ENCODE peak calls at places on chromosomes 2 and 18, in four cellular contexts. F, P, W and O are unnamed samples.

GRCh38 chr2:160407393-160408204 is 86.0 kb downstream of the RBMS1 start:
- DNase-seq in F (no peak), P (peak), W (no peak), O (peak)

GRCh38 chr2:160060297-160060696 is 2.1 kb downstream of the PLA2R1 start:
- DNase-seq in F (no peak), P (no peak), W (no peak), O (no peak)

GRCh38 chr18:55586841-55587240 is 1.2 kb downstream of the TCF4 start:
- DNase-seq in F (no peak), P (peak), W (no peak), O (no peak)

GRCh38 chr2:217650229-217650628 is 352.6 kb downstream of the TNS1 start:
- DNase-seq in F (no peak), P (no peak), W (no peak), O (no peak)

GRCh38 chr2:191643425-191643824 is 34.5 kb upstream of the NABP1 start:
- DNase-seq in F (no peak), P (no peak), W (no peak), O (no peak)

GRCh38 chr2:11582526-11583202 is 48.8 kb downstream of the GREB1 start:
- DNase-seq in F (no peak), P (peak), W (peak), O (peak)

GRCh38 chr2:8794923-8795825 is 42.2 kb downstream of the KIDINS220 start:
- DNase-seq in F (no peak), P (peak), W (no peak), O (no peak)

GRCh38 chr2:130852521-130853115 is 15.9 kb downstream of the ARHGEF4 start:
- DNase-seq in F (no peak), P (no peak), W (no peak), O (no peak)

GRCh38 chr2:44778671-44779476 is 162.6 kb upstream of the SIX3 start:
- DNase-seq in F (peak), P (no peak), W (no peak), O (no peak)

GRCh38 chr2:65661980-65662653 is 229.7 kb upstream of the SPRED2 start:
- DNase-seq in F (no peak), P (peak), W (no peak), O (no peak)

GRCh38 chr2:64404743-64405142 is 49.2 kb upstream of the LGALSL start:
- DNase-seq in F (no peak), P (no peak), W (no peak), O (peak)

GRCh38 chr2:109538551-109538950 is 75.2 kb downstream of the SEPTIN10 start:
- DNase-seq in F (no peak), P (no peak), W (no peak), O (no peak)

GRCh38 chr18:36601316-36601715 is 227.5 kb downstream of the TPGS2 start:
- DNase-seq in F (no peak), P (no peak), W (no peak), O (no peak)

GRCh38 chr2:20451346-20451745 is 4.5 kb downstream of the RHOB start:
- DNase-seq in F (no peak), P (peak), W (no peak), O (no peak)

GRCh38 chr2:1907849-1908533 is 163.7 kb upstream of the PXDN start:
- DNase-seq in F (no peak), P (no peak), W (no peak), O (no peak)

GRCh38 chr2:207161724-207162123 is 4.0 kb downstream of the KLF7 start:
- DNase-seq in F (no peak), P (peak), W (no peak), O (no peak)

GRCh38 chr2:197205590-197206215 is 104.9 kb downstream of the ANKRD44 start:
- DNase-seq in F (peak), P (no peak), W (no peak), O (no peak)

GRCh38 chr18:63890950-63891304 is 3.4 kb downstream of the SERPINB2 start:
- DNase-seq in F (no peak), P (peak), W (no peak), O (peak)

GRCh38 chr2:207282916-207283315 is 117.2 kb upstream of the KLF7 start:
- DNase-seq in F (no peak), P (no peak), W (no peak), O (no peak)

GRCh38 chr2:45052388-45052928 is 43.2 kb upstream of the SIX2 start:
- DNase-seq in F (no peak), P (no peak), W (no peak), O (no peak)

GRCh38 chr2:1942146-1942545 is 197.8 kb upstream of the PXDN start:
- DNase-seq in F (no peak), P (no peak), W (no peak), O (no peak)

GRCh38 chr2:128618642-128619041 is 300.0 kb upstream of the HS6ST1 start:
- DNase-seq in F (no peak), P (no peak), W (no peak), O (no peak)

GRCh38 chr18:23194150-23194968 is 59.1 kb downstream of the CABLES1 start:
- DNase-seq in F (no peak), P (peak), W (no peak), O (no peak)

GRCh38 chr2:163735692-163736432 is at the start of gene FIGN:
- DNase-seq in F (no peak), P (peak), W (peak), O (no peak)

GRCh38 chr2:203759692-203760365 is 53.4 kb downstream of the CD28 start:
- DNase-seq in F (no peak), P (peak), W (no peak), O (no peak)

GRCh38 chr2:197269173-197269572 is 41.4 kb downstream of the ANKRD44 start:
- DNase-seq in F (no peak), P (peak), W (no peak), O (no peak)

GRCh38 chr2:120395221-120395620 is 49.3 kb downstream of the INHBB start:
- DNase-seq in F (no peak), P (no peak), W (no peak), O (no peak)

GRCh38 chr2:136117391-136117841 is 533 bp downstream of the CXCR4 start:
- DNase-seq in F (no peak), P (peak), W (no peak), O (peak)

GRCh38 chr2:21819475-21819874 is 695.7 kb downstream of the TDRD15 start:
- DNase-seq in F (no peak), P (peak), W (no peak), O (no peak)
- TF ChIP-seq RFX5 in F (no peak), P (no peak), W (no peak), O (no peak)

GRCh38 chr2:180523629-180524340 is 456.6 kb upstream of the UBE2E3 start:
- DNase-seq in F (no peak), P (peak), W (no peak), O (no peak)
- TF ChIP-seq CHD1 in F (no peak), P (no peak), W (no peak), O (no peak)

DNA sequence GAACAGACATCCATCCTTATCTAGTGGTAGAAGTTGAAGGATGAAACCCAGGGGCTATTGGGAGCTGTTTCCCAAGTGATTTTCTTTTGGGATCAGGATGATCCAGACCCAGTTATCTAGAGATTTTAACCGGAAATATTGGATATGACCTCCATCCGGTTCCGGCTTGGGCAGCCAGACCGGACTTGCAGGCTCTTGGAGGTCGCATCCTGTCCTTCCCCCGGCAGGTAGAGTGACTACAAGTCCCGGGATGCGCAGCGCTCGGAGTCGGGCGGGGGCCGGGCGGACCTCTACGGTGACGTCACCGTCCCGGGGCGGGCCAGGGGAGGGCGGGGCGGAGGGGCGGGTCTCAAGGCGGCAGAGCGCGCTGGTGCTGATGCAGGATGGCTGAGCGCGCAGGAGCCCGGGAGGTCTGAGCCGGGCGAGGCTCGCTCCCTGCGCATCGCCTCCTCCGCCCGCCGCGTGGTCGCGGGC is at the start of gene KIF5C:
- DNase-seq in F (peak), P (peak), W (peak), O (peak)
- TF ChIP-seq RFX5 in F (no peak), P (no peak), W (no peak), O (no peak)

GRCh38 chr2:172772637-172773036 is 37.0 kb downstream of the RAPGEF4 start:
- DNase-seq in F (no peak), P (peak), W (no peak), O (no peak)

GRCh38 chr2:172782506-172783090 is 47.0 kb downstream of the RAPGEF4 start:
- DNase-seq in F (no peak), P (peak), W (no peak), O (no peak)

GRCh38 chr2:172775319-172775718 is 39.7 kb downstream of the RAPGEF4 start:
- DNase-seq in F (no peak), P (no peak), W (no peak), O (no peak)

GRCh38 chr2:172774302-172774701 is 38.7 kb downstream of the RAPGEF4 start:
- DNase-seq in F (no peak), P (no peak), W (no peak), O (no peak)

GRCh38 chr2:172777431-172777830 is 41.8 kb downstream of the RAPGEF4 start:
- DNase-seq in F (no peak), P (peak), W (no peak), O (no peak)
- TF ChIP-seq CHD1 in F (no peak), P (no peak), W (no peak), O (no peak)